ENCODE peak calls at places on chromosomes 3 and 15, in ten cellular contexts. H is nucleus accumbens; K is kidney glomerular epithelial cell; T is activated T-cell treated with anti-CD3 and anti-CD28 coated beads for 1 hour; A is posterior cingulate gyrus; F is stimulated activated CD8-positive, alpha-beta memory T cell treated with anti-CD3 and anti-CD28 coated beads, Interleukin-2, amount 100 ng/mL, for 48 hours; M is cardiac muscle cell; U is NCI-H748 treated with DMSO at 0.1 percent for 48 hours; G is K562; S is KG1. P is an unnamed sample.
A peak's percentile ranks its signal among the peaks of the same experiment; 100 is the strongest.

GRCh38 chr3:4979401-4980228 is at the start of gene BHLHE40:
- DNase-seq in S (no peak), M (peak; percentile 53), T (no peak), H (no peak), K (no peak), G (peak; percentile 43), U (no peak), A (no peak), F (no peak), P (no peak)

GRCh38 chr15:80695099-80695910 is at the start of gene ABHD17C:
- DNase-seq in U (no peak), S (no peak), F (no peak), A (peak; percentile 85), H (no peak), G (peak; percentile 87), M (peak; percentile 74), K (peak; percentile 12), T (no peak), P (peak; percentile 45)

GRCh38 chr3:194176274-194176991 is 40.5 kb downstream of the HES1 start:
- DNase-seq in G (no peak), M (no peak), U (no peak), F (no peak), H (no peak), K (no peak), T (no peak), S (no peak), A (no peak), P (no peak)

GRCh38 chr3:45907769-45908705 is 21.7 kb downstream of the CCR9 start:
- DNase-seq in K (no peak), G (no peak), M (peak; percentile 42), F (no peak), S (no peak), H (no peak), U (no peak), T (no peak), A (no peak), P (no peak)

GRCh38 chr15:65077981-65078352 is 1.4 kb downstream of the KBTBD13 start:
- DNase-seq in H (no peak), S (no peak), F (peak; percentile 39), K (peak; percentile 4), U (no peak), M (peak; percentile 75), T (peak; percentile 27), A (no peak), G (no peak), P (no peak)

GRCh38 chr3:50657407-50657806 is 17.3 kb upstream of the DOCK3 start:
- DNase-seq in K (no peak), T (no peak), M (no peak), A (no peak), S (no peak), F (no peak), H (no peak), U (no peak), G (no peak), P (no peak)

GRCh38 chr3:183265713-183266417 is 12.8 kb downstream of the B3GNT5 start:
- DNase-seq in G (no peak), S (no peak), F (no peak), A (no peak), T (no peak), M (peak; percentile 66), H (no peak), K (peak; percentile 90), U (peak; percentile 29), P (peak; percentile 2)

GRCh38 chr15:25176616-25176923 is 221.8 kb downstream of the SNRPN start:
- DNase-seq in T (no peak), S (no peak), F (no peak), A (peak; percentile 82), H (no peak), U (no peak), G (no peak), K (no peak), M (no peak), P (no peak)

GRCh38 chr15:82649226-82649999 is 2.2 kb upstream of the CPEB1 start:
- DNase-seq in S (no peak), M (no peak), H (no peak), A (peak; percentile 36), T (no peak), F (no peak), G (no peak), U (no peak), K (no peak), P (no peak)

GRCh38 chr3:101131767-101132166 is 138.5 kb upstream of the ABI3BP start:
- DNase-seq in H (no peak), T (no peak), M (no peak), U (no peak), G (peak; percentile 10), A (no peak), S (no peak), F (no peak), K (no peak), P (no peak)

P was measured in anterior cingulate cortex.